ENCODE peak calls at places on chromosomes 16 and 17, in seven cellular contexts. N is lower leg skin, A is psoas muscle, S is Caco-2, M is OCI-LY7, I is pancreas, E is endodermal cell. T is an unnamed sample.

GRCh38 chr17:40025991-40026815 is 11.0 kb downstream of the CSF3 start:
- DNase-seq in S (no peak), N (no peak), E (no peak), M (no peak), I (no peak), A (no peak), T (no peak)

GRCh38 chr16:65117701-65118448 is 4.0 kb downstream of the CDH11 start:
- DNase-seq in M (peak), A (peak), I (no peak), S (peak), E (peak), N (peak), T (peak)

GRCh38 chr17:47935961-47936360 is 5.4 kb upstream of the PNPO start:
- DNase-seq in E (no peak), M (no peak), I (no peak), A (no peak), N (no peak), S (no peak), T (peak)

GRCh38 chr17:29619251-29619650 is 3.5 kb downstream of the CORO6 start:
- DNase-seq in E (peak), M (peak), I (peak), S (no peak), A (peak), N (no peak), T (peak)

GRCh38 chr16:78686601-78687000 is 587.1 kb downstream of the WWOX start:
- DNase-seq in M (no peak), S (no peak), N (no peak), E (no peak), I (no peak), A (no peak), T (peak)

GRCh38 chr16:29254676-29255495 is 151.6 kb downstream of the NPIPB11 start:
- DNase-seq in S (no peak), M (no peak), I (no peak), A (no peak), N (peak), E (no peak), T (no peak)

GRCh38 chr17:43791589-43791988 is 11.4 kb downstream of the CFAP97D1 start:
- DNase-seq in I (no peak), N (no peak), A (no peak), E (peak), M (peak), S (peak), T (peak)

GRCh38 chr16:60648260-60648659 is 1388.0 kb downstream of the CDH8 start:
- DNase-seq in I (no peak), M (no peak), S (no peak), E (no peak), A (no peak), N (no peak), T (no peak)

GRCh38 chr16:89383095-89384003 is 107.0 kb downstream of the ANKRD11 start:
- DNase-seq in S (peak), A (peak), N (no peak), M (no peak), I (peak), E (peak), T (peak)

GRCh38 chr16:5025171-5025632 is 8.5 kb downstream of the NAGPA start:
- DNase-seq in S (peak), I (peak), N (no peak), A (no peak), E (peak), M (peak), T (no peak)

GRCh38 chr16:17845031-17845430 is 374.3 kb upstream of the XYLT1 start:
- DNase-seq in E (no peak), I (no peak), S (no peak), N (no peak), A (no peak), M (no peak), T (no peak)

GRCh38 chr17:10205549-10206185 is 7.3 kb upstream of the GAS7 start:
- DNase-seq in S (no peak), E (no peak), M (no peak), I (no peak), A (no peak), N (no peak), T (no peak)

GRCh38 chr16:3983081-3983520 is 102.6 kb upstream of the CREBBP start:
- DNase-seq in E (peak), N (no peak), M (no peak), I (peak), S (peak), A (peak), T (peak)

GRCh38 chr16:58417600-58417999 is 25.3 kb downstream of the GINS3 start:
- DNase-seq in S (no peak), I (no peak), E (no peak), A (no peak), N (no peak), M (peak), T (no peak)

GRCh38 chr16:7303677-7304200 is 28.9 kb upstream of the RBFOX1 start:
- DNase-seq in E (peak), S (no peak), N (no peak), A (no peak), M (no peak), I (no peak), T (no peak)

GRCh38 chr17:57338257-57338919 is 82.1 kb downstream of the MSI2 start:
- DNase-seq in S (no peak), N (no peak), I (no peak), A (no peak), E (no peak), M (peak), T (no peak)

GRCh38 chr17:63919311-63919723 is 678 bp upstream of the GH1 start:
- DNase-seq in E (peak), N (no peak), M (peak), I (no peak), S (peak), A (peak), T (peak)

GRCh38 chr16:57585051-57585687 is 42.7 kb downstream of the ADGRG5 start:
- DNase-seq in E (no peak), N (no peak), A (no peak), S (no peak), I (no peak), M (no peak), T (no peak)

GRCh38 chr17:75588546-75589016 is 981 bp downstream of the MYO15B start:
- DNase-seq in I (peak), E (no peak), A (peak), S (no peak), M (no peak), N (no peak), T (no peak)

GRCh38 chr17:44348234-44348987 is 3.3 kb downstream of the GRN start:
- DNase-seq in I (no peak), N (no peak), E (no peak), A (no peak), S (no peak), M (peak), T (no peak)

GRCh38 chr17:79053251-79053925 is 21.2 kb upstream of the ENGASE start:
- DNase-seq in E (no peak), N (no peak), I (no peak), S (no peak), A (peak), M (no peak), T (peak)

GRCh38 chr17:39841202-39841601 is 22.9 kb downstream of the IKZF3 start:
- DNase-seq in I (no peak), A (no peak), S (no peak), E (no peak), N (no peak), M (no peak), T (no peak)

GRCh38 chr16:57268804-57269800 is 15.4 kb downstream of the PLLP start:
- DNase-seq in E (peak), A (peak), I (peak), M (no peak), N (no peak), S (peak), T (peak)

GRCh38 chr17:52841971-52842370 is 683.5 kb upstream of the CA10 start:
- DNase-seq in M (no peak), I (no peak), S (no peak), A (no peak), N (no peak), E (no peak), T (no peak)

GRCh38 chr17:58520843-58521430 is 6.5 kb upstream of the MTMR4 start:
- DNase-seq in S (peak), N (no peak), I (no peak), A (no peak), E (peak), M (peak), T (no peak)

GRCh38 chr16:14168146-14168545 is 97.0 kb downstream of the MRTFB start:
- DNase-seq in A (no peak), S (no peak), N (no peak), I (no peak), M (no peak), E (no peak), T (peak)

GRCh38 chr17:34556384-34556783 is 23.0 kb upstream of the TMEM132E start:
- DNase-seq in N (no peak), E (peak), I (no peak), S (peak), A (no peak), M (no peak), T (peak)

GRCh38 chr16:24497405-24497804 is 42.0 kb upstream of the RBBP6 start:
- DNase-seq in S (no peak), M (no peak), N (no peak), A (no peak), E (peak), I (no peak), T (peak)

GRCh38 chr16:66521951-66522771 is 27.8 kb downstream of the TK2 start:
- DNase-seq in M (peak), N (peak), E (peak), S (no peak), A (no peak), I (no peak), T (peak)

GRCh38 chr16:11674001-11674817 is 6.0 kb downstream of the SNN start:
- DNase-seq in M (no peak), A (peak), E (no peak), I (no peak), N (no peak), S (no peak), T (no peak)

GRCh38 chr17:79377230-79377790 is 233.5 kb downstream of the RBFOX3 start:
- DNase-seq in N (no peak), A (no peak), E (no peak), S (no peak), M (no peak), I (no peak), T (no peak)

GRCh38 chr16:49855280-49855821 is 561 bp downstream of the ZNF423 start:
- DNase-seq in N (peak), S (peak), M (peak), I (peak), E (peak), A (peak), T (peak)

GRCh38 chr16:79089735-79090284 is 510.7 kb downstream of the MAF start:
- DNase-seq in E (no peak), M (peak), S (no peak), I (no peak), N (no peak), A (no peak), T (peak)

GRCh38 chr16:9567674-9568073 is 476.2 kb downstream of the HAPSTR1 start:
- DNase-seq in N (no peak), M (no peak), I (no peak), S (no peak), A (no peak), E (no peak), T (no peak)

GRCh38 chr17:17110520-17110919 is 68.3 kb downstream of the MPRIP start:
- DNase-seq in I (no peak), N (no peak), M (no peak), A (no peak), E (no peak), S (no peak), T (no peak)
- H3K4me3 ChIP-seq in I (no peak), N (no peak), M (no peak), A (no peak), E (no peak), S (no peak), T (no peak)

DNA sequence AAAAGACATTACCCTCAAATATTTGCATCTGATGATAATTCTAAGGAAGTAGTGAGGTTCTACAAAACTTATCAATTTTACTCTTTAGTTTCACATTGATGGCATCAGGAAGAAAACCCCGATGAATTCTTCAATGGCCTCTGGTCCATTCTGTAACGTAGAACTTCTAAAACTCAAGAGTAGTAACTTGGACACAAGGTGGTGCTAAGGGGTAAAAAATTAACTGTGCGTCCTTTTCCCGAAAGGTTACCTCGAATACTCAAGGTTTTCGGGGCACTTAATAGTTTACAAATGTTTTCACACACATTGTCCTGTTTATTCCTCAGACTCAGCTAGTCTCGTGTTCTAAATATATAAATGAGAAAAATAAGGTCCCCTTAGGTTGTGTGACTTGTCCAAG is 517.3 kb upstream of the ZFHX3 start:
- DNase-seq in A (no peak), E (no peak), M (no peak), S (peak), N (no peak), I (no peak), T (peak)
- TF ChIP-seq CTCF in A (no peak), E (peak), M (peak), S (peak), N (no peak), I (no peak), T (peak)

GRCh38 chr17:51118330-51119195 is 2.1 kb downstream of the SPAG9 start:
- DNase-seq in M (peak), N (peak), S (no peak), E (no peak), I (peak), A (peak), T (no peak)
- H3K4me3 ChIP-seq in M (peak), N (no peak), S (peak), E (peak), I (peak), A (peak), T (peak)

GRCh38 chr17:81480140-81480917 is 32.3 kb downstream of the ACTG1 start:
- DNase-seq in N (no peak), M (no peak), A (peak), S (no peak), E (no peak), I (no peak), T (peak)
- TF ChIP-seq CTCF in N (no peak), M (no peak), A (no peak), S (no peak), E (no peak), I (no peak), T (no peak)

GRCh38 chr16:536746-537145 is 9.2 kb downstream of the CAPN15 start:
- DNase-seq in A (no peak), E (no peak), I (no peak), N (no peak), M (no peak), S (no peak), T (no peak)

GRCh38 chr16:537415-538335 is 10.2 kb downstream of the CAPN15 start:
- DNase-seq in A (no peak), N (no peak), I (no peak), E (no peak), S (no peak), M (no peak), T (no peak)

GRCh38 chr16:540645-541340 is 13.3 kb downstream of the CAPN15 start:
- DNase-seq in N (no peak), I (peak), E (no peak), S (no peak), M (no peak), A (no peak), T (no peak)

GRCh38 chr16:543301-544164 is 16.0 kb downstream of the CAPN15 start:
- DNase-seq in M (no peak), I (no peak), N (no peak), S (no peak), E (no peak), A (no peak), T (no peak)

GRCh38 chr16:539901-540530 is 12.5 kb downstream of the CAPN15 start:
- DNase-seq in S (no peak), I (no peak), A (no peak), M (no peak), N (no peak), E (no peak), T (no peak)
- H3K4me3 ChIP-seq in S (no peak), I (no peak), A (no peak), M (no peak), N (no peak), E (no peak), T (no peak)

T was measured in fibroblast of villous mesenchyme.